ENCODE peak calls at places on chromosomes 11 and 22, in six cellular contexts. One of them, this sample, is unnamed.

GRCh38 chr22:41830174-41830573 is 2.7 kb upstream of the SREBF2 start:
- DNase-seq in breast epithelium: no peak
- DNase-seq in body of pancreas: no peak
- DNase-seq in tibial nerve: no peak
- DNase-seq in A549: no peak
- DNase-seq in sigmoid colon: no peak
- DNase-seq in this sample: no peak

GRCh38 chr11:71327156-71328085 is 75.0 kb upstream of the SHANK2 start:
- DNase-seq in breast epithelium: no peak
- DNase-seq in body of pancreas: no peak
- DNase-seq in tibial nerve: no peak
- DNase-seq in A549: no peak
- DNase-seq in sigmoid colon: peak; percentile 42
- DNase-seq in this sample: no peak

GRCh38 chr11:129298990-129299389 is 76.7 kb upstream of the BARX2 start:
- DNase-seq in breast epithelium: no peak
- DNase-seq in body of pancreas: no peak
- DNase-seq in tibial nerve: no peak
- DNase-seq in A549: no peak
- DNase-seq in sigmoid colon: no peak
- DNase-seq in this sample: no peak

GRCh38 chr11:69249086-69249640 is 44.8 kb upstream of the MYEOV start:
- DNase-seq in breast epithelium: no peak
- DNase-seq in body of pancreas: no peak
- DNase-seq in tibial nerve: no peak
- DNase-seq in A549: no peak
- DNase-seq in sigmoid colon: peak; percentile 22
- DNase-seq in this sample: no peak

GRCh38 chr22:19290400-19291217 is 910 bp downstream of the CLTCL1 start:
- DNase-seq in breast epithelium: no peak
- DNase-seq in body of pancreas: peak; percentile 16
- DNase-seq in tibial nerve: no peak
- DNase-seq in A549: no peak
- DNase-seq in sigmoid colon: no peak
- DNase-seq in this sample: no peak

GRCh38 chr11:115660072-115660805 is 156.0 kb upstream of the CADM1 start:
- DNase-seq in breast epithelium: no peak
- DNase-seq in body of pancreas: no peak
- DNase-seq in tibial nerve: no peak
- DNase-seq in A549: no peak
- DNase-seq in sigmoid colon: no peak
- DNase-seq in this sample: no peak

GRCh38 chr11:116787436-116787785 is 412 bp downstream of the ZPR1 start:
- DNase-seq in breast epithelium: no peak
- DNase-seq in body of pancreas: no peak
- DNase-seq in tibial nerve: no peak
- DNase-seq in A549: no peak
- DNase-seq in sigmoid colon: no peak
- DNase-seq in this sample: no peak

GRCh38 chr11:126702165-126702738 is 298.3 kb downstream of the KIRREL3 start:
- DNase-seq in breast epithelium: no peak
- DNase-seq in body of pancreas: no peak
- DNase-seq in tibial nerve: no peak
- DNase-seq in A549: no peak
- DNase-seq in sigmoid colon: no peak
- DNase-seq in this sample: no peak

GRCh38 chr22:38872831-38873248 is 824 bp upstream of the CBX6 start:
- DNase-seq in breast epithelium: peak; percentile 59
- DNase-seq in body of pancreas: peak; percentile 63
- DNase-seq in tibial nerve: no peak
- DNase-seq in A549: peak; percentile 37
- DNase-seq in sigmoid colon: peak; percentile 89
- DNase-seq in this sample: peak; percentile 38

GRCh38 chr11:67436459-67437081 is 912 bp downstream of the PTPRCAP start:
- DNase-seq in breast epithelium: no peak
- DNase-seq in body of pancreas: no peak
- DNase-seq in tibial nerve: no peak
- DNase-seq in A549: no peak
- DNase-seq in sigmoid colon: no peak
- DNase-seq in this sample: no peak

GRCh38 chr11:11119917-11120316 is 233.1 kb downstream of the CSNK2A3 start:
- DNase-seq in breast epithelium: no peak
- DNase-seq in body of pancreas: no peak
- DNase-seq in tibial nerve: no peak
- DNase-seq in A549: no peak
- DNase-seq in sigmoid colon: no peak
- DNase-seq in this sample: no peak

GRCh38 chr22:38957046-38957770 is at the start of gene APOBEC3A:
- DNase-seq in breast epithelium: peak; percentile 19
- DNase-seq in body of pancreas: no peak
- DNase-seq in tibial nerve: no peak
- DNase-seq in A549: peak; percentile 39
- DNase-seq in sigmoid colon: no peak
- DNase-seq in this sample: no peak

GRCh38 chr11:606245-606644 is 9.5 kb downstream of the IRF7 start:
- DNase-seq in breast epithelium: peak; percentile 80
- DNase-seq in body of pancreas: peak; percentile 47
- DNase-seq in tibial nerve: no peak
- DNase-seq in A549: peak; percentile 50
- DNase-seq in sigmoid colon: peak; percentile 86
- DNase-seq in this sample: peak; percentile 99

GRCh38 chr11:607020-607780 is 8.6 kb downstream of the IRF7 start:
- DNase-seq in breast epithelium: no peak
- DNase-seq in body of pancreas: no peak
- DNase-seq in tibial nerve: no peak
- DNase-seq in A549: no peak
- DNase-seq in sigmoid colon: no peak
- DNase-seq in this sample: no peak

GRCh38 chr11:609355-609811 is 6.4 kb downstream of the IRF7 start:
- DNase-seq in breast epithelium: no peak
- DNase-seq in body of pancreas: no peak
- DNase-seq in tibial nerve: no peak
- DNase-seq in A549: no peak
- DNase-seq in sigmoid colon: no peak
- DNase-seq in this sample: no peak

GRCh38 chr11:608751-609354 is 6.9 kb downstream of the IRF7 start:
- DNase-seq in breast epithelium: no peak
- DNase-seq in body of pancreas: no peak
- DNase-seq in tibial nerve: no peak
- DNase-seq in A549: no peak
- DNase-seq in sigmoid colon: no peak
- DNase-seq in this sample: no peak

DNA sequence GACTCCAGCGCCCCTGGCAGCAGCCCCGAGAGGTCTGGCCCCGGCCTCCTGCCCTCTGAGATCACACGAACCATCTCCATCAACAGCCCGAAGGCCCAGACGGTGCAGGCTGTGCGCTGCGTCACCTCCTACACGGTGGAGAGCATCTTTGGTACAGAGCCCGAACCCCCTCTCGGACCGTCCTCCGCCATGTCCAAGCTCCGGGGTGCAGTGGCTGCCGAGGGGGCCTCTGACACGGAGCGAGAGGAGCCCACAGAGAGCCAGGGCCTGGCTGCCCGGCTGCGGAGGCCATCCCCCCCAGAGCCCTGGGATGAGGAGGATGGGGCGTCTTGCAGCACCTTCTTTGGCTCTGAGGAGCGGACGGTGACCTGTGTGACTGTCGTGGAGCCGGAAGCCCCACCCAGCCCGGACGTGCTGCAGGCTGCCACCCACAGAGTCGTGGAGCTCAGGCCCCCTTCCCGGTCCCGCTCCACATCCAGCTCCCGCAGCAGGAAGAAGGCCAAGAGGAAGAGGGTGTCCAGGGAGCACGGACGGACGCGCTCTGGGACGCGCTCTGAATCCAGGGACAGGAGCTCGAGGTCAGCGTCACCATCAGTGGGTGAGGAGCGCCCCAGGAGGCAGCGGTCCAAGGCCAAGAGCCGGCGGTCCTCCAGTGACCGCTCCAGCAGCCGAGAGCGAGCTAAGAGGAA is 7.6 kb downstream of the IRF7 start:
- DNase-seq in breast epithelium: no peak
- DNase-seq in body of pancreas: no peak
- DNase-seq in tibial nerve: no peak
- DNase-seq in A549: no peak
- DNase-seq in sigmoid colon: no peak
- DNase-seq in this sample: no peak
- TF ChIP-seq POLR2A in breast epithelium: no peak
- TF ChIP-seq POLR2A in body of pancreas: no peak
- TF ChIP-seq POLR2A in tibial nerve: no peak
- TF ChIP-seq POLR2A in A549: no peak
- TF ChIP-seq POLR2A in sigmoid colon: no peak
- TF ChIP-seq POLR2A in this sample: no peak

GRCh38 chr11:5293028-5293427 is 8.7 kb downstream of the OR51B4 start:
- DNase-seq in breast epithelium: no peak
- DNase-seq in body of pancreas: no peak
- DNase-seq in tibial nerve: no peak
- DNase-seq in A549: no peak
- DNase-seq in sigmoid colon: no peak
- DNase-seq in this sample: no peak
- TF ChIP-seq POLR2A in breast epithelium: no peak
- TF ChIP-seq POLR2A in body of pancreas: no peak
- TF ChIP-seq POLR2A in tibial nerve: no peak
- TF ChIP-seq POLR2A in A549: no peak
- TF ChIP-seq POLR2A in sigmoid colon: no peak
- TF ChIP-seq POLR2A in this sample: no peak

GRCh38 chr11:83092488-83093384 is 21.0 kb upstream of the RAB30 start:
- DNase-seq in breast epithelium: peak; percentile 49
- DNase-seq in body of pancreas: peak; percentile 74
- DNase-seq in tibial nerve: no peak
- DNase-seq in A549: peak; percentile 84
- DNase-seq in sigmoid colon: no peak
- DNase-seq in this sample: peak; percentile 32
- TF ChIP-seq POLR2A in breast epithelium: no peak
- TF ChIP-seq POLR2A in body of pancreas: no peak
- TF ChIP-seq POLR2A in tibial nerve: no peak
- TF ChIP-seq POLR2A in A549: no peak
- TF ChIP-seq POLR2A in sigmoid colon: no peak
- TF ChIP-seq POLR2A in this sample: no peak

DNA sequence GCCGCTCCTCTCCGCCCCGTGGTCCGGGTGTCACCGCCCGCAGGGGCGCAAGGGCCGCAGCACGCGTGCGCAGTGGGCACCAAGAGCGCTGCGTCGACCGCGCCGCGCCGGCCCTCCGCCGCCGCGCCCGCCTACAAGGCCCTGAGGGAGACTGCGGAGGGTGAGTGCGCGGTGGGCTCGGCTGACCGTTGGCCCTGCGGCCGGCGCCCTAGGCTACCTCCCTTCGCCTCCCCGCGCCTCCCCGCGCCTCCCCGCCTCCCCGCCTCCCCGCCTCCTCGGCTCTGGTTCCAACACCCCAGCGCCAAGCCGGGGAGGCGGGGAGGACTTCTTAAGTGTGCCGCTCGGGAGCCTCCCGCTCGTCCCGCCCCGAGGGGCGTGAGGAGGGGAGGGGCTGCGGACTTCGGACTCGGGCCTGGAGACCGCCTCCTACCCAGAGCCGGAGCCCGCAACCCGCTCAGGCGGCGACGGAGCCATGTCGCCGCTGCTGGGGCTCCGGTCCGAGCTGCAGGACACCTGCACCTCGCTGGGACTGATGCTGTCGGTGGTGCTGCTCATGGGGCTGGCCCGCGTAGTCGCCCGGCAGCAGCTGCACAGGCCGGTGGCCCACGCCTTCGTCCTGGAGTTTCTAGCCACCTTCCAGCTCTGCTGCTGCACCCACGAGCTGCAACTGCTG is at the start of gene AQP11:
- DNase-seq in breast epithelium: peak; percentile 63
- DNase-seq in body of pancreas: peak; percentile 94
- DNase-seq in tibial nerve: peak; percentile 51
- DNase-seq in A549: peak; percentile 91
- DNase-seq in sigmoid colon: peak; percentile 90
- DNase-seq in this sample: peak; percentile 88
- TF ChIP-seq POLR2A in breast epithelium: no peak
- TF ChIP-seq POLR2A in body of pancreas: peak; percentile 77
- TF ChIP-seq POLR2A in tibial nerve: peak; percentile 30
- TF ChIP-seq POLR2A in A549: peak; percentile 80
- TF ChIP-seq POLR2A in sigmoid colon: peak; percentile 12
- TF ChIP-seq POLR2A in this sample: peak; percentile 73

DNA sequence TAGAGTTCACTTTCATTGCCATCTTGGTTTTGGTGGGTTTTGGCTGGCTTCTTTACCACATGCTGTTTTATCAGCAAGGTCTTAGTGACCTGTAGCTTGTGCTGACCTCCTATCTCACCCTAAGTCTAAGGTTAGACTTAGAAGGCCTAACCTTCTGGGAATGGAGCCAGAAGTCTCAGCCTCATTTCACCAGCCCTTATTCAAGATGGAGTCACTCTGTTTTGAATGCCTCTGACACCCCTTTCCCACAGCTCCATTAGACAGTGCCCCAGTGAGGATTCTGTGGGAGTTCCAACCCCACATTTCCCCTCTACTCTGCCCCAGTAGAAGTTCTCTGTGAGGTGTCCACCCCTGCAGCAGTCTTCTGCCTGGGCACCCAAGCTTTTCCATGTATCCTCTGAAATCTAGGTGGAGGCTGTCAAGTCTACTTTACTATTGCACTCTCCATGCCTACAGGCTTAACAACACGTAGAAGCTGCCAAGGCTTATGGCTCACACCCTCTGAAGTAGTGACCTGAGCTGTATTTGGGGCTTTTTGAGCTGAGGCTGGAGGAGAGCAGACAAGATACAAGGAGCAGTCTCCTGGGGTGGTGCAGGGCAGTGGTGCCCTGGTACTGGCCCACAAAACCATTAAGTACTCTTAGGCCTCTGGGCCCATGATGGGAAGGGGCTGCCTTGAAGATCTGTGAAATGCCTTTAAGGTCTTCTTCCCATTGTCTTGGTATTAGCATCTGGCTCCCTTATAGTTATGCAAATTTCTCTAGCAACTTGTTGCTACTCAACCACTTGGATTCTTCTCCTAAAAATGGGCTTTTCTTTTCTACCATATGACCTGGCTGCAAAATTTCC is 65.9 kb upstream of the SC5D start:
- DNase-seq in breast epithelium: no peak
- DNase-seq in body of pancreas: no peak
- DNase-seq in tibial nerve: no peak
- DNase-seq in A549: no peak
- DNase-seq in sigmoid colon: no peak
- DNase-seq in this sample: no peak
- TF ChIP-seq POLR2A in breast epithelium: no peak
- TF ChIP-seq POLR2A in body of pancreas: no peak
- TF ChIP-seq POLR2A in tibial nerve: no peak
- TF ChIP-seq POLR2A in A549: no peak
- TF ChIP-seq POLR2A in sigmoid colon: no peak
- TF ChIP-seq POLR2A in this sample: no peak

GRCh38 chr11:108647701-108648527 is 17.0 kb upstream of the DDX10 start:
- DNase-seq in breast epithelium: peak; percentile 94
- DNase-seq in body of pancreas: peak; percentile 79
- DNase-seq in tibial nerve: no peak
- DNase-seq in A549: peak; percentile 66
- DNase-seq in sigmoid colon: no peak
- DNase-seq in this sample: no peak
- TF ChIP-seq POLR2A in breast epithelium: no peak
- TF ChIP-seq POLR2A in body of pancreas: no peak
- TF ChIP-seq POLR2A in tibial nerve: no peak
- TF ChIP-seq POLR2A in A549: no peak
- TF ChIP-seq POLR2A in sigmoid colon: no peak
- TF ChIP-seq POLR2A in this sample: no peak

This sample was measured in H54.